ENCODE peak calls at places on chromosomes 1 and 21, in seven cellular contexts. E is lower leg skin, L is stomach, C is ovary, M is upper lobe of left lung, B is heart left ventricle, U is transverse colon. R is an unnamed sample.

GRCh38 chr1:40014253-40014706 is 26.2 kb upstream of the CAP1 start:
- DNase-seq in B (no peak), M (no peak), E (no peak), C (no peak), L (no peak), U (no peak), R (no peak)

GRCh38 chr1:13517193-13517812 is 3.5 kb upstream of the LRRC38 start:
- DNase-seq in E (no peak), B (no peak), M (no peak), C (no peak), L (no peak), U (no peak), R (no peak)

GRCh38 chr1:153985984-153986761 is at the start of gene RAB13:
- DNase-seq in C (peak), U (peak), B (peak), L (peak), E (peak), M (peak), R (no peak)

GRCh38 chr1:221880182-221880581 is 138.3 kb upstream of the DUSP10 start:
- DNase-seq in E (no peak), U (no peak), B (no peak), M (no peak), L (no peak), C (no peak), R (no peak)

GRCh38 chr1:230499496-230499895 is 73.4 kb upstream of the PGBD5 start:
- DNase-seq in U (no peak), E (no peak), B (no peak), M (no peak), C (no peak), L (no peak), R (no peak)

GRCh38 chr1:90726716-90727480 is 9.8 kb upstream of the BARHL2 start:
- DNase-seq in E (no peak), B (no peak), C (no peak), M (peak), L (no peak), U (no peak), R (no peak)

GRCh38 chr21:33478182-33478581 is 1.6 kb downstream of the TMEM50B start:
- DNase-seq in E (no peak), U (no peak), B (no peak), C (no peak), L (no peak), M (no peak), R (no peak)

GRCh38 chr1:175801979-175802378 is 58.6 kb upstream of the TNR start:
- DNase-seq in M (no peak), B (no peak), E (no peak), U (no peak), L (no peak), C (no peak), R (no peak)

GRCh38 chr21:44802396-44803153 is 955 bp upstream of the UBE2G2 start:
- DNase-seq in E (no peak), B (no peak), C (no peak), U (no peak), M (peak), L (no peak), R (no peak)

GRCh38 chr1:242449211-242449610 is 75.3 kb downstream of the PLD5 start:
- DNase-seq in C (no peak), B (no peak), L (no peak), M (no peak), U (no peak), E (no peak), R (no peak)

GRCh38 chr1:3772715-3773571 is at the start of gene SMIM1:
- DNase-seq in B (peak), C (no peak), M (peak), E (peak), L (no peak), U (peak), R (no peak)

GRCh38 chr1:1066403-1067283 is 7.5 kb downstream of the RNF223 start:
- DNase-seq in B (no peak), E (no peak), C (no peak), L (no peak), M (peak), U (no peak), R (no peak)

GRCh38 chr1:22639286-22639685 is 2.9 kb downstream of the C1QA start:
- DNase-seq in L (no peak), E (no peak), M (no peak), C (no peak), B (no peak), U (peak), R (no peak)

GRCh38 chr1:65688848-65689247 is 103.8 kb upstream of the PDE4B start:
- DNase-seq in B (no peak), E (no peak), M (no peak), L (no peak), C (no peak), U (no peak), R (no peak)

GRCh38 chr1:207321790-207322530 is 482 bp downstream of the CD55 start:
- DNase-seq in B (no peak), M (no peak), C (no peak), U (no peak), L (no peak), E (peak), R (no peak)

GRCh38 chr1:176705585-176705984 is 242.6 kb downstream of the PAPPA2 start:
- DNase-seq in M (no peak), U (no peak), L (no peak), B (no peak), E (no peak), C (no peak), R (no peak)

GRCh38 chr1:10338047-10338446 is 60.8 kb upstream of the PGD start:
- DNase-seq in M (no peak), B (peak), U (peak), C (peak), L (no peak), E (no peak), R (no peak)

GRCh38 chr1:26284597-26285351 is 4.9 kb downstream of the SH3BGRL3 start:
- DNase-seq in M (peak), C (peak), B (peak), L (peak), U (peak), E (peak), R (no peak)

GRCh38 chr21:34017127-34017961 is 56.0 kb upstream of the MRPS6 start:
- DNase-seq in E (no peak), L (no peak), B (no peak), U (no peak), C (no peak), M (no peak), R (no peak)

GRCh38 chr1:117061986-117062415 is 1.9 kb downstream of the TTF2 start:
- DNase-seq in C (no peak), E (no peak), M (no peak), B (no peak), L (no peak), U (no peak), R (no peak)

GRCh38 chr1:117058810-117059209 is 1.3 kb upstream of the TTF2 start:
- DNase-seq in E (no peak), M (no peak), C (no peak), L (no peak), U (no peak), B (no peak), R (no peak)

GRCh38 chr1:117060441-117061317 is 553 bp downstream of the TTF2 start:
- DNase-seq in U (peak), L (no peak), M (peak), E (no peak), B (no peak), C (no peak), R (no peak)

GRCh38 chr1:117059334-117059677 is 820 bp upstream of the TTF2 start:
- DNase-seq in B (peak), E (no peak), C (peak), L (peak), U (peak), M (peak), R (no peak)

DNA sequence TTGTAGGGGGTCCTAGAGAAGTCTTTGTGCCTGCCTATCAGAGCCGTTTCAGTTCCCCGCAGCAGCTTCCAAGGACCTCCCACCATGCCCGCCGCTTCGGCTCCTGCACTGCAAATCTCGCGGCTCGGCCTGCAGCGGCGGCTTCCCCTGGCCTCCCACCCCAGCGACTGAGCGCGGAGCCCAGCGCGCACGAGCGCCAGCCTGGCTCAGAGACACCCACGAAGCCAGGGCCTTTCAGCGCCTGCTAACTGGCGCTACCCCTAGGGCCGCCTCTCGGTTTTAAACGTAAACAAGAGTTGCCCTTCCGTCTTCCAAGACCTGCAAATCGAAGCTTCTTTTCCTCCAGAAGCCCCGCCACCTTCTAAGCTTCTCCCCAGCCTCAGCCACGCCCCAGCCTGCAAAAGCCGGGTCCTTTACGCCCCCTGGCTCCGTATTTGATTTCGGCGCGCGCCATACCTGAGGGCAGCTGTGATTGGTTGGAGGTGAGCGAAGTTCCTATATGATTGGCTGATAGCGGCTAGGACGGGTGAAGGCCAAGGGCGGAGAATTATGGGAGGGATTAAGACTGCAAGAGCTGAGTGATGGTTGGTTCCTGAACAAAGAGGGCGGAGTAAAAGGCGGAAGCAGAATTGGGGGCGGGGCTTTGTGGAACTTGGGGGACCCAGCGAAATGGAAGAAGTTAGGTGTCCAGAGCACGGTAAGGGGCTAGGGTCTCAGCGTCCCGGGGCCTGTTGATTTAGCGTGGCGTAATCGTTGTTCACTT is at the start of gene TTF2:
- DNase-seq in C (peak), E (peak), U (peak), L (peak), B (peak), M (peak), R (no peak)
- TF ChIP-seq POLR2A in C (no peak), E (no peak), U (peak), L (no peak), B (peak), M (no peak), R (no peak)

DNA sequence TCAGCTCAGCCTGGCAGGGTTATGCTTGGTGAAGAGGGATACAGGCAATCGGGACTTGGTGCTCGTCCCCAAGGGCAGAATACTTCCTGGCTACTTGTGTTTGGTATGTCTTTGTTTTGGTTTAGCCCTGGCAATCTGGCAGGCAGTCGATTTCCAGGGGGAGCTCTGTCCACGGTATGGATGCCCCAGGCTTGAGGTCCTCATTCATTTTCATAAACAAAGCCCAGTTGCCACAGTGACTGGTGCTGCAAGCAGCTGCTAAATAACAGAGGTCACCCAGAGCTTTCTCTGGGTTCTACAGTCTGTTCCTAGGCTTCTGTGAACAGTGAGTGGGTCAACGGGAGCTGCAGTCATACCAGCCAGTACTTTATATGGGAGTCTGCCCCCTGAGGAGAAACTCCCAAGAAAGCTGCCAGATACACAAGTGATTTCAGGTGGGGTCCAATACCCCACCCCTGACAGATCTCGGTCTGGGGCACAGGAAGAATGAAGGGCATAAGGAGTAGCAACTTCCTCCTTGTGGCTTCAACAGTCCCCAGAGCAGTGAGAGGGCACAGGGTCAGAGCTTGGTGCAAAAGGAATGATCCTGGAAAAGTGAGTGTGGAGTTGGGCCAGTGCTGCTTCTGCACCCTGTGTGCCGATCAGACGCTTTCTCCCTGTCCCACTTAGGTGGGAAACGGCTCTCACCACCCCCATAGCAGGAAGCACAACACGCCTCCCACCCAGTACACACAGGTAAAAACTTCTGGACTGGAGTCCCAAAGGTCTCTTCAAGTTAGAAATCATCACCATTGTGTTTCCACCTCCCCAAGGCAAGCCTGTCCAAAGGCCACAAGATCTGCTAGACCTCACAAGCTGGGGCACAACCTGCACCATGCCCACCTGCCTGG is 55.5 kb downstream of the TGFBR3 start:
- DNase-seq in U (peak), L (no peak), B (peak), M (no peak), C (peak), E (no peak), R (no peak)
- TF ChIP-seq CTCF in U (peak), L (no peak), B (peak), M (peak), C (no peak), E (no peak), R (no peak)

DNA sequence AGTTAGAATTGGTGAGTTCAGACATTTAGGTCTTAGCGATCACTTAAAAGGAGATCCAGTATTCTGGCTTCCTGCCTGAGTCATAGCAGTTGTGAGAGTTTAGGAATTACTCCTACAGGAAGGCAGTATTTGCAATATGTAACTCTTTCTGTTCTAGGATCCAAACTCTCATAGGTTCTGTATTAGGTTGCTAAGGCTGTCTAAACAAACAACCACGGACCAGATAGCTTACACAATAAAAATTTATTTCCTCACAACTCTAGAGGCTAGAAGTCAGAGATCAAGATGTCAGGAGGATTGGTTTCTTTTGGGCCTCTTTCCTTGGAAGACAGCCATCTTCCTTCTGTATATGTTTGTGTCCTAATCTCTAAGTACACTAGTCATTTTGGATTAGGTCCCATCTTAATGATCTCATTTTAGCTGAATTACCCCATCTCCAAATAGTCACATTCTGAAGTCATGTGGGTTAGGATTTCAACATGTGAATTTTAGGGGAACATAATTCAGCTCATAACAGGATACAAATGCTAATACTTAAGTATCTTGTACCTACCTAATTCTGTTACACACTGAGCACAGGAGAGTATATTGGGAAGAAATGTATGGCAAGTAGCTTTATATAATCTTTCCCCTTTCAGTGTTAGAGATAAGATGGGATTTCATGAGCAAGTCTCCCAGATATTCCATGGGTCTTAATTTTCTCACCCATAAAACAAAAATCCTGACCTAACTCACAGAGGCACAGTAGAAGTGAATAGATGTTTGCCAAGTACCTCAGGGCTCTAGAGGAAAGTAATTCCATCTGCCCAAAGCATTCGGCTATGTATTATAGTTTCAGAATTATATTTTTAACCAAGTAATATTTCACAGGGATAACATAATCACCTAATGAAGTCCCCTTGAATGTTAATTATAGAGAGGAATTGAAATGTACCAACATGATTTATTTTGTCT is 144.4 kb downstream of the PTBP2 start:
- DNase-seq in M (no peak), U (no peak), C (no peak), E (no peak), L (no peak), B (no peak), R (no peak)
- H3K4me3 ChIP-seq in M (no peak), U (no peak), C (no peak), E (no peak), L (no peak), B (no peak), R (no peak)

DNA sequence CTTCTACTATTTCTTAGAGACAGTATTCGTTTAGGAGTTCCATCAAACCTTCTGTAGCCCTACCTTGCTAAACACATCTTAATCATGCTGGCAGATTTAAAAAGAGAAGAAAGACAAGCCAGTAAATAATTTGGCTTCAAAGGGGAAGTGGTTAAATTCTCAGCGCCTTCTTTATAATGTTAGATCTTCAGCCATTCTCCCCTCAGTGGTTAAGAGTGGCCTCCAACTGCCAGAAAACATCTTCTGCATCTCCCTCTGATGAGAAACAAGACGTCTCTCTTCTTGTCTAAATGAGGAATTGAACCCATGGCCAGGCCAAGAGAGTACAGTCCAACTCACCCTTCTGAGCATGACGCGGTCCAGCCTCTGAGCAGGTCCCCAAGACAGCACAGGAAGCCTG is 16.5 kb upstream of the LRRC52 start:
- DNase-seq in B (peak), C (no peak), M (no peak), E (no peak), U (no peak), L (no peak), R (no peak)
- TF ChIP-seq POLR2A in B (no peak), C (no peak), M (no peak), E (no peak), U (no peak), L (no peak), R (no peak)

GRCh38 chr21:23016617-23017016 is 2018.4 kb downstream of the NCAM2 start:
- DNase-seq in L (no peak), M (no peak), C (no peak), U (no peak), B (no peak), E (no peak), R (no peak)
- TF ChIP-seq CTCF in L (no peak), M (no peak), C (no peak), U (no peak), B (no peak), E (no peak), R (no peak)

GRCh38 chr1:155195201-155196102 is 12.2 kb downstream of the THBS3 start:
- DNase-seq in M (no peak), B (peak), L (no peak), C (no peak), E (no peak), U (no peak), R (no peak)
- H3K4me3 ChIP-seq in M (peak), B (peak), L (peak), C (peak), E (no peak), U (peak), R (peak)

R was measured in vagina.